ENCODE peak calls at places on chromosomes 11 and 22, in six cellular contexts. M, T, P, U, Q and I are unnamed samples.

GRCh38 chr11:35412285-35412684 is 7.1 kb downstream of the SLC1A2 start:
- DNase-seq in T (no peak), P (no peak), U (peak; percentile 33), M (no peak), Q (peak; percentile 45), I (no peak)

GRCh38 chr22:25815561-25815960 is 73.6 kb downstream of the MYO18B start:
- DNase-seq in T (no peak), U (no peak), M (no peak), Q (no peak), P (no peak), I (no peak)

GRCh38 chr11:68692881-68693483 is 8.6 kb downstream of the GAL start:
- DNase-seq in P (no peak), T (no peak), Q (no peak), U (no peak), M (no peak), I (no peak)

GRCh38 chr11:2375341-2375853 is 1.7 kb upstream of the CD81 start:
- DNase-seq in T (no peak), P (no peak), Q (no peak), M (no peak), U (no peak), I (no peak)

GRCh38 chr22:17118342-17118741 is 2.8 kb downstream of the TMEM121B start:
- DNase-seq in Q (no peak), P (no peak), T (no peak), U (no peak), M (no peak), I (no peak)

GRCh38 chr22:46447906-46448669 is 89.3 kb downstream of the CELSR1 start:
- DNase-seq in T (no peak), P (no peak), Q (no peak), M (no peak), U (no peak), I (no peak)

GRCh38 chr11:75654314-75654713 is 14.5 kb downstream of the MAP6 start:
- DNase-seq in T (no peak), M (no peak), U (peak; percentile 27), Q (no peak), P (no peak), I (no peak)

GRCh38 chr11:134411887-134412507 is at the start of gene B3GAT1:
- DNase-seq in M (no peak), P (no peak), Q (peak; percentile 54), U (no peak), T (no peak), I (no peak)

GRCh38 chr22:21450858-21451331 is 16.3 kb upstream of the TMEM191C start:
- DNase-seq in M (peak; percentile 5), P (no peak), U (no peak), Q (no peak), T (no peak), I (no peak)

GRCh38 chr11:102869354-102869753 is 5.4 kb downstream of the MMP12 start:
- DNase-seq in T (no peak), M (no peak), Q (no peak), U (no peak), P (no peak), I (no peak)

GRCh38 chr11:45217991-45218390 is 68.2 kb downstream of the SYT13 start:
- DNase-seq in M (no peak), T (no peak), Q (no peak), P (no peak), U (peak; percentile 51), I (no peak)

GRCh38 chr11:62713343-62713742 is 5.9 kb downstream of the GNG3 start:
- DNase-seq in M (peak; percentile 81), Q (no peak), T (peak; percentile 10), U (no peak), P (no peak), I (no peak)

GRCh38 chr11:77179681-77180080 is 51.6 kb downstream of the MYO7A start:
- DNase-seq in M (no peak), U (no peak), T (no peak), P (no peak), Q (no peak), I (no peak)

GRCh38 chr22:40347300-40347699 is 1.0 kb downstream of the ADSL start:
- DNase-seq in U (no peak), P (no peak), Q (no peak), M (no peak), T (no peak), I (no peak)

GRCh38 chr22:22925795-22926358 is 38.3 kb downstream of the IGLL5 start:
- DNase-seq in M (no peak), P (no peak), U (no peak), Q (no peak), T (no peak), I (no peak)

GRCh38 chr11:16392646-16393045 is 36.3 kb upstream of the SOX6 start:
- DNase-seq in T (no peak), Q (no peak), U (no peak), M (no peak), P (no peak), I (no peak)

GRCh38 chr11:58625826-58626460 is 3.5 kb downstream of the CNTF start:
- DNase-seq in Q (no peak), M (no peak), U (peak; percentile 27), T (no peak), P (no peak), I (no peak)

GRCh38 chr22:20610243-20610686 is 102.9 kb downstream of the MED15 start:
- DNase-seq in M (no peak), Q (no peak), T (no peak), P (no peak), U (no peak), I (no peak)

GRCh38 chr11:66032962-66033735 is 6.9 kb upstream of the CATSPER1 start:
- DNase-seq in P (no peak), Q (no peak), T (no peak), M (no peak), U (no peak), I (no peak)

GRCh38 chr11:15157181-15157580 is 42.5 kb downstream of the INSC start:
- DNase-seq in T (no peak), M (no peak), Q (no peak), P (no peak), U (peak; percentile 56), I (no peak)

GRCh38 chr11:2435288-2436012 is 8.9 kb downstream of the TRPM5 start:
- DNase-seq in U (no peak), M (no peak), T (no peak), P (no peak), Q (no peak), I (no peak)

GRCh38 chr22:35498026-35498425 is 42.6 kb upstream of the RASD2 start:
- DNase-seq in T (no peak), Q (peak; percentile 40), U (peak; percentile 32), P (no peak), M (no peak), I (no peak)